ENCODE peak calls at places on chromosomes 16 and 17, in five cellular contexts. I is upper lobe of right lung, B is OCI-LY7, O is mammary epithelial cell, E is hepatocyte. X is an unnamed sample. For H3K36me3, the result is how much of the 10 kb centered on the place peaks cover.

GRCh38 chr17:47188266-47188665 is 829 bp downstream of the CDC27 start:
- DNase-seq in I (no peak), B (peak), O (peak), E (no peak), X (no peak)

GRCh38 chr17:681738-682137 is 32.9 kb downstream of the VPS53 start:
- DNase-seq in I (no peak), B (no peak), O (no peak), E (no peak), X (no peak)

GRCh38 chr17:51353296-51353695 is 93.0 kb downstream of the UTP18 start:
- DNase-seq in I (no peak), B (no peak), O (peak), E (peak), X (peak)

GRCh38 chr17:83183150-83183820 is 103.9 kb downstream of the METRNL start:
- DNase-seq in I (no peak), B (no peak), O (no peak), E (no peak), X (no peak)

GRCh38 chr17:55774834-55775233 is 24.0 kb downstream of the PCTP start:
- DNase-seq in I (no peak), B (no peak), O (no peak), E (no peak), X (no peak)

GRCh38 chr17:37089998-37090397 is 141.2 kb downstream of the AATF start:
- DNase-seq in I (no peak), B (no peak), O (no peak), E (no peak), X (no peak)

GRCh38 chr17:58520843-58521430 is 6.5 kb upstream of the MTMR4 start:
- DNase-seq in I (no peak), B (peak), O (no peak), E (peak), X (no peak)

GRCh38 chr16:86962259-86962658 is 354.9 kb downstream of the C16orf95 start:
- DNase-seq in I (no peak), B (no peak), O (no peak), E (no peak), X (no peak)

GRCh38 chr16:14502932-14503741 is 126.9 kb downstream of the PARN start:
- DNase-seq in I (no peak), B (no peak), O (peak), E (no peak), X (no peak)

GRCh38 chr17:1839516-1839915 is 9.7 kb downstream of the RPA1 start:
- DNase-seq in I (no peak), B (no peak), O (no peak), E (no peak), X (no peak)

GRCh38 chr17:1188812-1189211 is 9.0 kb upstream of the ABR start:
- DNase-seq in I (peak), B (peak), O (no peak), E (no peak), X (no peak)

GRCh38 chr16:11472410-11472809 is 114.3 kb downstream of the LITAF start:
- DNase-seq in I (peak), B (no peak), O (no peak), E (no peak), X (no peak)

GRCh38 chr16:54242199-54242598 is 44.4 kb downstream of the IRX3 start:
- DNase-seq in I (no peak), B (peak), O (peak), E (no peak), X (peak)

GRCh38 chr17:30433514-30433913 is 43.7 kb upstream of the GOSR1 start:
- DNase-seq in I (no peak), B (no peak), O (peak), E (peak), X (no peak)

GRCh38 chr17:33012522-33013033 is 20.9 kb downstream of the SPACA3 start:
- DNase-seq in I (no peak), B (no peak), O (peak), E (peak), X (peak)

GRCh38 chr16:57187508-57187854 is 1.4 kb downstream of the RSPRY1 start:
- DNase-seq in I (no peak), B (peak), O (no peak), E (peak), X (no peak)

GRCh38 chr17:28689011-28689410 is 22.7 kb downstream of the PROCA1 start:
- DNase-seq in I (no peak), B (no peak), O (no peak), E (no peak), X (no peak)

GRCh38 chr17:28698253-28698941 is 13.3 kb downstream of the PROCA1 start:
- DNase-seq in I (no peak), B (no peak), O (no peak), E (peak), X (peak)

GRCh38 chr17:28688481-28688880 is 23.2 kb downstream of the PROCA1 start:
- DNase-seq in I (no peak), B (no peak), O (no peak), E (no peak), X (no peak)

GRCh38 chr17:28693866-28694265 is 17.8 kb downstream of the PROCA1 start:
- DNase-seq in I (no peak), B (no peak), O (no peak), E (no peak), X (no peak)
- H3K36me3 ChIP-seq in I (half or more), B (half or more), O (half or more), E (under half), X (under half)

GRCh38 chr16:46693598-46693997 is 4.1 kb downstream of the ORC6 start:
- DNase-seq in I (no peak), B (no peak), O (no peak), E (no peak), X (no peak)
- H3K36me3 ChIP-seq in I (under half), B (half or more), O (under half), E (under half), X (under half)

DNA sequence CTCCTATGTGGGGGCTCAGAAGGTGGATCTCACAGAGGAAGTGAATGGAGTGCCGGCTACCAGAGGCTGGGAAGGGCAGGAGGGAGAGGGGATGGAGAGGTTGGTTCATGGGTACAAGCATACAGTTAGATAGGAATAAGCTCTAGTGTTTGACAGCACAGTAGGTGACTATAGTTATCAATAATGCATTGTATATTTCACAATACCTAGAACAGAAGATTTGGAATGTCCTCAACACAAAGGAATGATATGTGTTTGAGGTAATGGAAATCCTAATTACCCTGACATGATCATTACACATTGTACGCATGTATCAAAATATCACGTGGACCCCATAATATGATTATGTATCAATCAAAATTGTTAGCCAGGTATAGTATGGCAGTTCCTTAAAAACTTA is 38.9 kb upstream of the MED9 start:
- DNase-seq in I (no peak), B (no peak), O (no peak), E (no peak), X (no peak)
- H3K36me3 ChIP-seq in I (under half), B (under half), O (under half), E (under half), X (under half)

DNA sequence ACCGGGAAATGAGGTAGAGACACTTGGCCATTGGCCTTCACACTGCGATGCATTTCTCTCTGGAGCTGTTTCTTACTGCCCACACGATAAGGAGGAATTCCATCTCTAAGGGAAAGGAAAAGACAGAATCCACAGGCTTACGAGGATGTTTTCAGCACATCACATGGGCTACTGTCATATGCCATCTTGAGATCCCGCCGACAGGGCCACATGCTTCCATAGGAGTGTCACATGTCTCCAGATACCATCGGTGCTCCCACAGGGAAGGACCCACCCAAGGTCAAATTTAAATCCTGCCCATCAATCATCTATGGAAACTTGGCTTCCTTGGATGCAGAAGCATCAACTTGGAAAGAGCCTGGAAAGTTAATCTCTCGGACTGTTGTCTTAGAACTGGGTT is 20.0 kb downstream of the AXIN2 start:
- DNase-seq in I (no peak), B (no peak), O (no peak), E (no peak), X (no peak)
- H3K36me3 ChIP-seq in I (under half), B (under half), O (under half), E (under half), X (under half)

GRCh38 chr16:76683051-76683450 is 405.9 kb downstream of the CNTNAP4 start:
- DNase-seq in I (no peak), B (no peak), O (no peak), E (no peak), X (no peak)
- H3K36me3 ChIP-seq in I (under half), B (under half), O (under half), E (under half), X (under half)

X was measured in Caco-2.